ENCODE peak calls at places on chromosomes 6 and 20, in five cellular contexts. B, T, N, R and U are unnamed samples.

GRCh38 chr6:53358440-53359087 is 9.8 kb upstream of the ELOVL5 start:
- DNase-seq in T (no peak), N (no peak), R (no peak), B (peak; percentile 71), U (peak; percentile 26)

GRCh38 chr6:156720739-156721714 is 56.2 kb upstream of the ARID1B start:
- DNase-seq in T (peak; percentile 15), N (peak; percentile 25), R (no peak), B (no peak), U (peak; percentile 59)

GRCh38 chr20:24991897-24992419 is 593 bp downstream of the APMAP start:
- DNase-seq in N (peak; percentile 20), B (no peak), T (peak; percentile 42), R (no peak), U (no peak)

GRCh38 chr6:17768388-17768787 is 61.7 kb upstream of the NUP153 start:
- DNase-seq in R (no peak), B (no peak), T (peak; percentile 51), N (peak; percentile 50), U (no peak)

GRCh38 chr6:2840794-2841061 is 935 bp downstream of the SERPINB1 start:
- DNase-seq in T (no peak), N (no peak), B (no peak), R (no peak), U (no peak)

GRCh38 chr6:1625926-1626413 is 16.3 kb downstream of the FOXC1 start:
- DNase-seq in B (no peak), R (no peak), T (no peak), N (no peak), U (no peak)

GRCh38 chr6:31575335-31575901 is at the start of gene TNF:
- DNase-seq in R (peak; percentile 70), T (no peak), N (no peak), B (peak; percentile 76), U (peak; percentile 83)

GRCh38 chr6:89826029-89826528 is 3.6 kb upstream of the CASP8AP2 start:
- DNase-seq in B (no peak), R (no peak), T (peak; percentile 64), N (peak; percentile 36), U (no peak)

GRCh38 chr6:20933057-20933792 is 399.0 kb downstream of the CDKAL1 start:
- DNase-seq in N (no peak), T (no peak), B (no peak), R (no peak), U (no peak)

GRCh38 chr20:40607927-40608326 is 81.1 kb downstream of the MAFB start:
- DNase-seq in R (no peak), B (no peak), T (no peak), N (no peak), U (no peak)

GRCh38 chr6:16337280-16337975 is 99.0 kb downstream of the GMPR start:
- DNase-seq in B (no peak), T (peak; percentile 99), R (peak; percentile 96), N (peak; percentile 98), U (no peak)

GRCh38 chr20:13119583-13119982 is 101.5 kb upstream of the ISM1 start:
- DNase-seq in N (peak; percentile 76), B (no peak), T (peak; percentile 85), R (no peak), U (peak; percentile 41)

GRCh38 chr6:80544500-80545055 is 438.1 kb downstream of the BCKDHB start:
- DNase-seq in R (no peak), T (peak; percentile 34), N (no peak), B (no peak), U (no peak)

GRCh38 chr20:44301285-44301684 is 9.7 kb downstream of the FITM2 start:
- DNase-seq in N (no peak), B (no peak), R (no peak), T (no peak), U (no peak)

GRCh38 chr6:137867685-137868509 is 838 bp downstream of the TNFAIP3 start:
- DNase-seq in B (peak; percentile 64), N (no peak), T (peak; percentile 49), R (peak; percentile 72), U (no peak)

GRCh38 chr6:30287139-30287538 is 39.6 kb upstream of the TRIM39 start:
- DNase-seq in R (no peak), T (no peak), N (no peak), B (no peak), U (no peak)

GRCh38 chr6:89483111-89483720 is 50.3 kb downstream of the ANKRD6 start:
- DNase-seq in N (peak; percentile 61), T (no peak), R (peak; percentile 64), B (no peak), U (no peak)

GRCh38 chr6:95364016-95364604 is 213.2 kb upstream of the MANEA start:
- DNase-seq in T (peak; percentile 1), B (no peak), N (peak; percentile 14), R (no peak), U (peak; percentile 36)

GRCh38 chr6:131656667-131657066 is 19.6 kb downstream of the ENPP3 start:
- DNase-seq in B (no peak), N (no peak), T (no peak), R (no peak), U (no peak)

GRCh38 chr20:1440024-1440423 is 26.6 kb downstream of the NSFL1C start:
- DNase-seq in B (no peak), R (no peak), N (peak; percentile 16), T (peak; percentile 54), U (peak; percentile 30)

GRCh38 chr6:136927313-136927712 is 5.2 kb downstream of the SLC35D3 start:
- DNase-seq in N (peak; percentile 25), R (no peak), B (no peak), T (peak; percentile 22), U (peak; percentile 61)

GRCh38 chr6:56575736-56576135 is 67.0 kb downstream of the DST start:
- DNase-seq in T (no peak), N (no peak), B (no peak), R (no peak), U (no peak)

GRCh38 chr20:62875419-62876355 is 14.1 kb upstream of the TCFL5 start:
- DNase-seq in R (peak; percentile 84), N (peak; percentile 91), B (no peak), T (peak; percentile 83), U (no peak)

GRCh38 chr20:22998476-22998875 is 36.6 kb upstream of the SSTR4 start:
- DNase-seq in N (no peak), R (no peak), B (no peak), T (no peak), U (no peak)

GRCh38 chr6:14026831-14027539 is 90.6 kb upstream of the CD83 start:
- DNase-seq in B (no peak), T (peak; percentile 49), R (no peak), N (peak; percentile 14), U (no peak)

GRCh38 chr6:118198746-118199145 is 291.7 kb downstream of the SLC35F1 start:
- DNase-seq in T (no peak), R (no peak), N (peak; percentile 28), B (no peak), U (no peak)

GRCh38 chr6:91476000-91476399 is 889.1 kb upstream of the MAP3K7 start:
- DNase-seq in R (no peak), B (no peak), T (peak; percentile 0), N (peak; percentile 37), U (peak; percentile 9)

GRCh38 chr6:166259296-166259977 is 48.8 kb downstream of the PRR18 start:
- DNase-seq in B (no peak), N (no peak), T (no peak), R (no peak), U (peak; percentile 36)

GRCh38 chr6:11428351-11428750 is 109.2 kb upstream of the TMEM170B start:
- DNase-seq in T (no peak), B (no peak), N (no peak), R (no peak), U (no peak)

GRCh38 chr6:73774311-73774766 is 78.3 kb downstream of the CD109 start:
- DNase-seq in T (peak; percentile 93), R (no peak), B (no peak), N (peak; percentile 98), U (no peak)

GRCh38 chr6:75524322-75524972 is 30.8 kb upstream of the FILIP1 start:
- DNase-seq in T (peak; percentile 93), N (peak; percentile 84), B (no peak), R (no peak), U (no peak)

GRCh38 chr20:53019464-53019863 is 47.3 kb downstream of the TSHZ2 start:
- DNase-seq in T (no peak), R (no peak), B (no peak), N (no peak), U (no peak)

DNA sequence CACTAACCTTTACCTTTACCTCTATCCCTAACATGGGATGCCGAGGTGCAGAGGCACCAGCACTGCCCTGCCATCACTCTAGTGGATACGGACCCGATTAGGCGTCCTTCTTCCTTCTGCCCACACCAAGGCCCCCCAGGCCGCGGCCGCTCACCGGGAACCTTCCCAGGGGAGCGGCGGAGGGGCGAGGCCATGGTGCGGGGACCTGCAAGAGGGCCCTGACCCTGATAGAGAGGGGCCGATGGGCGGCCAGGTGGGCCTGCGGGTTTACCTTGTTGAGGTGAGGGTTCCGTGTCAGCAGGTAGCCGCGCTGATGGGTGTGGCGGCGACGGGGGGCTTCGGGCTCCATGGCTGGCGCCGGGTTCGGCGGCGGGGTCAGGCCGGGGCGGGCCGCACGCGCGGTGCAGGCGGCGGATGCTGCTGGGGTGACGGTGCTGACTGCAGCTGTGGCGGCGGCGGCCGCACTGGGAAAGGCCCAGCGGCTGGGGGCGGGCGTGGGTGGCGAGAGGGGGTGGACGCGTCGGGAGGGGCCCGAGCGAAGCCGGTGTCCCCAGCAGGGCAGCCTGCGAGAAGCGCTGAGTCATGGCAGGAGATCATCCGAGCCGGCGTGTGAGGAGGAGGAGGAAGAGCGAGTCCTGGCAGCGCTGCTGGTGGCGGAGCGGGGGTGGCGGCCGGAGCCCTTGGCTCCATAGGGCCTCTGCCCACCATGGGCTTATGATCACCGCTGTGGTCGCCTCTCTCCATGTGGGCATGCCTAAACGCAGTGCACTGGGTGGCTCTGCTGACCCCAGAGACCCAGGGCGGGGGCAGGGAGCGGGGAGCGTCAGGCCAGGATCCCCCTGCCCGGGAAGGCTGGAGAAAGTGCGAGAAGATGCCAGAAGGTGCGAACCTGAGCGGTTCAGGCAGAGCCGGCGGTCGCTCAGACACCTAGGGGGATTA is at the start of gene ME1:
- DNase-seq in T (peak; percentile 92), B (no peak), N (peak; percentile 88), R (peak; percentile 90), U (peak; percentile 83)
- TF ChIP-seq CTCF in T (no peak), B (no peak), N (no peak), R (no peak), U (no peak)

GRCh38 chr20:50628853-50629674 is 62.3 kb downstream of the RIPOR3 start:
- DNase-seq in N (no peak), R (no peak), B (no peak), T (no peak), U (no peak)
- TF ChIP-seq CTCF in N (no peak), R (no peak), B (no peak), T (no peak), U (no peak)

GRCh38 chr6:63814459-63814858 is 178.9 kb downstream of the PHF3 start:
- DNase-seq in R (no peak), B (no peak), T (peak; percentile 23), N (no peak), U (no peak)

GRCh38 chr6:63817492-63818050 is 182.0 kb downstream of the PHF3 start:
- DNase-seq in B (no peak), N (peak; percentile 74), R (no peak), T (no peak), U (no peak)

GRCh38 chr6:63816401-63816975 is 180.9 kb downstream of the PHF3 start:
- DNase-seq in N (peak; percentile 64), R (no peak), B (no peak), T (no peak), U (no peak)

GRCh38 chr6:63816979-63817436 is 181.4 kb downstream of the PHF3 start:
- DNase-seq in B (no peak), T (peak; percentile 50), N (peak; percentile 55), R (no peak), U (peak; percentile 18)

GRCh38 chr6:63813531-63813930 is 177.9 kb downstream of the PHF3 start:
- DNase-seq in R (no peak), T (peak; percentile 43), N (no peak), B (no peak), U (no peak)
- TF ChIP-seq CTCF in R (no peak), T (peak; percentile 20), N (peak; percentile 18), B (no peak), U (no peak)

GRCh38 chr6:7624781-7625710 is 35.0 kb downstream of the SNRNP48 start:
- DNase-seq in R (no peak), B (no peak), N (no peak), T (no peak), U (no peak)
- TF ChIP-seq CTCF in R (no peak), B (no peak), N (no peak), T (no peak), U (no peak)